ENCODE peak calls at places on chromosomes 13 and 19, in ten cellular contexts. One of them, this sample, is unnamed.

GRCh38 chr13:110841846-110842245 is 73.0 kb downstream of the ANKRD10 start:
- ATAC-seq in psoas muscle: no peak
- ATAC-seq in activated CD8-positive, alpha-beta T cell treated with anti-CD3 and anti-CD28 coated beads for 36 hours: no peak
- ATAC-seq in heart right ventricle: no peak
- ATAC-seq in A549: no peak
- ATAC-seq in natural killer cell: no peak
- ATAC-seq in lower lobe of right lung: no peak
- ATAC-seq in IMR-90: no peak
- ATAC-seq in mucosa of descending colon: no peak
- ATAC-seq in pancreas: no peak
- ATAC-seq in this sample: no peak

GRCh38 chr13:40609972-40610726 is 56.3 kb downstream of the FOXO1 start:
- ATAC-seq in psoas muscle: peak; percentile 78
- ATAC-seq in activated CD8-positive, alpha-beta T cell treated with anti-CD3 and anti-CD28 coated beads for 36 hours: no peak
- ATAC-seq in heart right ventricle: no peak
- ATAC-seq in A549: no peak
- ATAC-seq in natural killer cell: no peak
- ATAC-seq in lower lobe of right lung: no peak
- ATAC-seq in IMR-90: no peak
- ATAC-seq in mucosa of descending colon: peak; percentile 74
- ATAC-seq in pancreas: no peak
- ATAC-seq in this sample: no peak

GRCh38 chr13:66623129-66623528 is 607.0 kb downstream of the PCDH9 start:
- ATAC-seq in psoas muscle: peak; percentile 51
- ATAC-seq in activated CD8-positive, alpha-beta T cell treated with anti-CD3 and anti-CD28 coated beads for 36 hours: no peak
- ATAC-seq in heart right ventricle: no peak
- ATAC-seq in A549: no peak
- ATAC-seq in natural killer cell: no peak
- ATAC-seq in lower lobe of right lung: no peak
- ATAC-seq in IMR-90: no peak
- ATAC-seq in mucosa of descending colon: no peak
- ATAC-seq in pancreas: no peak
- ATAC-seq in this sample: no peak

GRCh38 chr19:7104783-7105447 is 35.4 kb downstream of the ZNF557 start:
- ATAC-seq in psoas muscle: no peak
- ATAC-seq in activated CD8-positive, alpha-beta T cell treated with anti-CD3 and anti-CD28 coated beads for 36 hours: no peak
- ATAC-seq in heart right ventricle: no peak
- ATAC-seq in A549: no peak
- ATAC-seq in natural killer cell: no peak
- ATAC-seq in lower lobe of right lung: no peak
- ATAC-seq in IMR-90: no peak
- ATAC-seq in mucosa of descending colon: no peak
- ATAC-seq in pancreas: no peak
- ATAC-seq in this sample: no peak

GRCh38 chr19:14368011-14368513 is 13.2 kb upstream of the ADGRE5 start:
- ATAC-seq in psoas muscle: no peak
- ATAC-seq in activated CD8-positive, alpha-beta T cell treated with anti-CD3 and anti-CD28 coated beads for 36 hours: peak; percentile 10
- ATAC-seq in heart right ventricle: no peak
- ATAC-seq in A549: no peak
- ATAC-seq in natural killer cell: peak; percentile 15
- ATAC-seq in lower lobe of right lung: peak; percentile 31
- ATAC-seq in IMR-90: no peak
- ATAC-seq in mucosa of descending colon: peak; percentile 24
- ATAC-seq in pancreas: no peak
- ATAC-seq in this sample: no peak

GRCh38 chr19:3699741-3700241 is 477 bp downstream of the PIP5K1C start:
- ATAC-seq in psoas muscle: no peak
- ATAC-seq in activated CD8-positive, alpha-beta T cell treated with anti-CD3 and anti-CD28 coated beads for 36 hours: no peak
- ATAC-seq in heart right ventricle: peak; percentile 14
- ATAC-seq in A549: peak; percentile 12
- ATAC-seq in natural killer cell: no peak
- ATAC-seq in lower lobe of right lung: no peak
- ATAC-seq in IMR-90: peak; percentile 15
- ATAC-seq in mucosa of descending colon: no peak
- ATAC-seq in pancreas: peak; percentile 2
- ATAC-seq in this sample: peak; percentile 3

GRCh38 chr13:20099319-20099718 is 61.5 kb downstream of the GJA3 start:
- ATAC-seq in psoas muscle: no peak
- ATAC-seq in activated CD8-positive, alpha-beta T cell treated with anti-CD3 and anti-CD28 coated beads for 36 hours: no peak
- ATAC-seq in heart right ventricle: no peak
- ATAC-seq in A549: no peak
- ATAC-seq in natural killer cell: no peak
- ATAC-seq in lower lobe of right lung: no peak
- ATAC-seq in IMR-90: no peak
- ATAC-seq in mucosa of descending colon: no peak
- ATAC-seq in pancreas: no peak
- ATAC-seq in this sample: no peak

GRCh38 chr13:25871389-25872125 is 180.3 kb downstream of the SHISA2 start:
- ATAC-seq in psoas muscle: no peak
- ATAC-seq in activated CD8-positive, alpha-beta T cell treated with anti-CD3 and anti-CD28 coated beads for 36 hours: peak; percentile 70
- ATAC-seq in heart right ventricle: no peak
- ATAC-seq in A549: no peak
- ATAC-seq in natural killer cell: no peak
- ATAC-seq in lower lobe of right lung: no peak
- ATAC-seq in IMR-90: no peak
- ATAC-seq in mucosa of descending colon: no peak
- ATAC-seq in pancreas: no peak
- ATAC-seq in this sample: no peak

GRCh38 chr13:33189470-33189869 is 96.1 kb downstream of the STARD13 start:
- ATAC-seq in psoas muscle: no peak
- ATAC-seq in activated CD8-positive, alpha-beta T cell treated with anti-CD3 and anti-CD28 coated beads for 36 hours: no peak
- ATAC-seq in heart right ventricle: no peak
- ATAC-seq in A549: no peak
- ATAC-seq in natural killer cell: no peak
- ATAC-seq in lower lobe of right lung: no peak
- ATAC-seq in IMR-90: no peak
- ATAC-seq in mucosa of descending colon: no peak
- ATAC-seq in pancreas: no peak
- ATAC-seq in this sample: no peak

GRCh38 chr13:40371531-40372125 is 294.8 kb downstream of the FOXO1 start:
- ATAC-seq in psoas muscle: no peak
- ATAC-seq in activated CD8-positive, alpha-beta T cell treated with anti-CD3 and anti-CD28 coated beads for 36 hours: no peak
- ATAC-seq in heart right ventricle: no peak
- ATAC-seq in A549: no peak
- ATAC-seq in natural killer cell: no peak
- ATAC-seq in lower lobe of right lung: no peak
- ATAC-seq in IMR-90: no peak
- ATAC-seq in mucosa of descending colon: no peak
- ATAC-seq in pancreas: no peak
- ATAC-seq in this sample: no peak

GRCh38 chr13:66410314-66410713 is 819.8 kb downstream of the PCDH9 start:
- ATAC-seq in psoas muscle: no peak
- ATAC-seq in activated CD8-positive, alpha-beta T cell treated with anti-CD3 and anti-CD28 coated beads for 36 hours: no peak
- ATAC-seq in heart right ventricle: no peak
- ATAC-seq in A549: no peak
- ATAC-seq in natural killer cell: no peak
- ATAC-seq in lower lobe of right lung: no peak
- ATAC-seq in IMR-90: no peak
- ATAC-seq in mucosa of descending colon: no peak
- ATAC-seq in pancreas: no peak
- ATAC-seq in this sample: no peak

GRCh38 chr19:1729568-1729925 is 23.8 kb upstream of the ONECUT3 start:
- ATAC-seq in psoas muscle: no peak
- ATAC-seq in activated CD8-positive, alpha-beta T cell treated with anti-CD3 and anti-CD28 coated beads for 36 hours: no peak
- ATAC-seq in heart right ventricle: no peak
- ATAC-seq in A549: no peak
- ATAC-seq in natural killer cell: no peak
- ATAC-seq in lower lobe of right lung: peak; percentile 16
- ATAC-seq in IMR-90: no peak
- ATAC-seq in mucosa of descending colon: no peak
- ATAC-seq in pancreas: no peak
- ATAC-seq in this sample: no peak

GRCh38 chr13:109816112-109816978 is 30.0 kb upstream of the IRS2 start:
- ATAC-seq in psoas muscle: no peak
- ATAC-seq in activated CD8-positive, alpha-beta T cell treated with anti-CD3 and anti-CD28 coated beads for 36 hours: no peak
- ATAC-seq in heart right ventricle: no peak
- ATAC-seq in A549: no peak
- ATAC-seq in natural killer cell: no peak
- ATAC-seq in lower lobe of right lung: no peak
- ATAC-seq in IMR-90: peak; percentile 21
- ATAC-seq in mucosa of descending colon: no peak
- ATAC-seq in pancreas: peak; percentile 92
- ATAC-seq in this sample: no peak

GRCh38 chr13:20465218-20465879 is 60.3 kb downstream of the CRYL1 start:
- ATAC-seq in psoas muscle: peak; percentile 65
- ATAC-seq in activated CD8-positive, alpha-beta T cell treated with anti-CD3 and anti-CD28 coated beads for 36 hours: no peak
- ATAC-seq in heart right ventricle: peak; percentile 42
- ATAC-seq in A549: no peak
- ATAC-seq in natural killer cell: no peak
- ATAC-seq in lower lobe of right lung: no peak
- ATAC-seq in IMR-90: peak; percentile 40
- ATAC-seq in mucosa of descending colon: peak; percentile 72
- ATAC-seq in pancreas: no peak
- ATAC-seq in this sample: peak; percentile 25

GRCh38 chr19:43425567-43426392 is 11.1 kb downstream of the TEX101 start:
- ATAC-seq in psoas muscle: no peak
- ATAC-seq in activated CD8-positive, alpha-beta T cell treated with anti-CD3 and anti-CD28 coated beads for 36 hours: no peak
- ATAC-seq in heart right ventricle: no peak
- ATAC-seq in A549: peak; percentile 89
- ATAC-seq in natural killer cell: no peak
- ATAC-seq in lower lobe of right lung: no peak
- ATAC-seq in IMR-90: peak; percentile 79
- ATAC-seq in mucosa of descending colon: peak; percentile 86
- ATAC-seq in pancreas: peak; percentile 67
- ATAC-seq in this sample: no peak

DNA sequence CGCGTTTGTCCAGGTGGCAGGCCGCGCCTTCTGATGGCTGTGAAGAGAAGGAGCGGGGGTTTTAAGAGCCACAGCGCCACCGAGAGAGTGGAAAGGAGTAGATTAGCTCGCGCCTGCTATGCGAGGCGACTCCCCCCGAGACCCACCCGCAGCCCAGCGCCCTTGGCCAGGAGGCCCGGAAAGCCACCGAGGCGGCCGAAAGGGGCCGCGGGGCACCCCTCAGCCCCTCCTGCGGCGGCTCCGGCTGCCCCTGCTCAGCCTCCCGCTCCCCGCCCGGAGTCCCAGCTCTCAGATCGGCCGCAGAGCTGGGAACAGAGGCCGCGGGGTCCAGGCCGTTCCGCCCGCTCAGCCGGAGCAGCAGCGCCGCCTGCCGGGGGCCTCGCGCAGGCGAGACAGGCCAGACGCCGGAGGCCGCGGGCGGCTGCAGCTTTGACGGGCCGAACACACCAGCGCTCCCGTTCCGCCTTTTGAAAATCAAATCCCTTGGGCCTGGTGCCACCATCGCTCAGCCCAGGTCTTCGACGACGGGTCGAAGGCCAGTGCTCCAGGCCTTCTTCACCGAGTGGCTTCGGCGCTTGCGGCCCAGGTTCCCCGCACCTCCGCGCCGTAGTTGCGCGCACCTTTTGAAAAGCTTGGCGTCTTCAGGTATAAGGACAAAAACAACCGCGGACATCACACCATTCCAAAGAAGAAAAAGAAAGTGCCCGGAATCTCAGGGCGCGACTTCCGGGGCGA is 15.3 kb downstream of the CDX2 start:
- ATAC-seq in psoas muscle: peak; percentile 90
- ATAC-seq in activated CD8-positive, alpha-beta T cell treated with anti-CD3 and anti-CD28 coated beads for 36 hours: peak; percentile 92
- ATAC-seq in heart right ventricle: peak; percentile 93
- ATAC-seq in A549: peak; percentile 98
- ATAC-seq in natural killer cell: peak; percentile 80
- ATAC-seq in lower lobe of right lung: peak; percentile 97
- ATAC-seq in IMR-90: peak; percentile 99
- ATAC-seq in mucosa of descending colon: peak; percentile 88
- ATAC-seq in pancreas: peak; percentile 91
- ATAC-seq in this sample: peak; percentile 91
- TF ChIP-seq CTCF in psoas muscle: peak; percentile 73
- TF ChIP-seq CTCF in activated CD8-positive, alpha-beta T cell treated with anti-CD3 and anti-CD28 coated beads for 36 hours: peak; percentile 90
- TF ChIP-seq CTCF in heart right ventricle: peak; percentile 78
- TF ChIP-seq CTCF in A549: peak; percentile 76
- TF ChIP-seq CTCF in natural killer cell: peak; percentile 59
- TF ChIP-seq CTCF in lower lobe of right lung: peak; percentile 87
- TF ChIP-seq CTCF in IMR-90: peak; percentile 81
- TF ChIP-seq CTCF in mucosa of descending colon: peak; percentile 95
- TF ChIP-seq CTCF in pancreas: peak; percentile 90
- TF ChIP-seq CTCF in this sample: peak; percentile 67

DNA sequence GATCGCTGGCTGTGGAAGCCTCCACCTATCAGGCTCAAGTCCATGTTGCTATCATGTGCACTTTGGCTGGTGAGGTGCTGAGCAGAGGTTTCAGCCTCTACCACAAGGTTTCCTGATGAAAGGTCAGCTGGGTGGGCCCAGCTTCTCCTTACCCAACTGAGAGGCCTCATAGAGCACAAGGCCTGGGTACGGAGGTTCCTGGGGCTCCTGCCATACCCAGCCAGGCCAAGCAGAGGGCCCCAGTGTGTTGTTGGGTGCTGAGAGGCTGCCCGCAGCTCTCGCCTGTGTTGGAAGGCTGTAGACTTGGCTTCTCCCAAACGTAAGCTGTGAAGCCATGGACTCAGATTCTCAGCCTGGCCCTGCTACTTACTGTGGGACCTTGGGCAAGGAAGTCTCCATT is 28.2 kb downstream of the ACTN4 start:
- ATAC-seq in psoas muscle: peak; percentile 13
- ATAC-seq in activated CD8-positive, alpha-beta T cell treated with anti-CD3 and anti-CD28 coated beads for 36 hours: peak; percentile 94
- ATAC-seq in heart right ventricle: peak; percentile 15
- ATAC-seq in A549: peak; percentile 1
- ATAC-seq in natural killer cell: peak; percentile 77
- ATAC-seq in lower lobe of right lung: peak; percentile 57
- ATAC-seq in IMR-90: no peak
- ATAC-seq in mucosa of descending colon: peak; percentile 13
- ATAC-seq in pancreas: no peak
- ATAC-seq in this sample: no peak
- TF ChIP-seq CTCF in psoas muscle: no peak
- TF ChIP-seq CTCF in activated CD8-positive, alpha-beta T cell treated with anti-CD3 and anti-CD28 coated beads for 36 hours: no peak
- TF ChIP-seq CTCF in heart right ventricle: no peak
- TF ChIP-seq CTCF in A549: no peak
- TF ChIP-seq CTCF in natural killer cell: peak; percentile 31
- TF ChIP-seq CTCF in lower lobe of right lung: no peak
- TF ChIP-seq CTCF in IMR-90: no peak
- TF ChIP-seq CTCF in mucosa of descending colon: no peak
- TF ChIP-seq CTCF in pancreas: no peak
- TF ChIP-seq CTCF in this sample: no peak

DNA sequence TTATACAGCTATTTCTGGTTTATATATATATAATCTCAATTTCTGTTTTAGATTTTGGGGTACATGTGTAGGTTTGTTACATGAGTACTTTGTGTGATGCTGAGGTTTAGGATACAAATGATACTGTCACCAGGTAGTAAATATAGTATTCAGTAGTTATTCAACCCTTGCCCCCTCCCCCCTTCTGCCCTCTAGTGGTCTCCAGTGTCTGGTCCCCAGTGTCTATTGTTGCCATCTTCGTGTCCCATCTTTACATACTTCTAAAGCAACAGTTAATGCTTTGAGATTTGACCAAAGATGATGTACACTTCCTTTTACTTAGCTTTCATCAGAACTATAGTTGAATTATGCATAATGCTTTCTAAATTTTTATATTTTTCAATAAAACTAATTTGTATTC is 1623.4 kb upstream of the PRR20A start:
- ATAC-seq in psoas muscle: no peak
- ATAC-seq in activated CD8-positive, alpha-beta T cell treated with anti-CD3 and anti-CD28 coated beads for 36 hours: no peak
- ATAC-seq in heart right ventricle: no peak
- ATAC-seq in A549: no peak
- ATAC-seq in natural killer cell: no peak
- ATAC-seq in lower lobe of right lung: no peak
- ATAC-seq in IMR-90: no peak
- ATAC-seq in mucosa of descending colon: no peak
- ATAC-seq in pancreas: no peak
- ATAC-seq in this sample: no peak
- TF ChIP-seq CTCF in psoas muscle: no peak
- TF ChIP-seq CTCF in activated CD8-positive, alpha-beta T cell treated with anti-CD3 and anti-CD28 coated beads for 36 hours: no peak
- TF ChIP-seq CTCF in heart right ventricle: no peak
- TF ChIP-seq CTCF in A549: no peak
- TF ChIP-seq CTCF in natural killer cell: no peak
- TF ChIP-seq CTCF in lower lobe of right lung: no peak
- TF ChIP-seq CTCF in IMR-90: no peak
- TF ChIP-seq CTCF in mucosa of descending colon: no peak
- TF ChIP-seq CTCF in pancreas: no peak
- TF ChIP-seq CTCF in this sample: no peak

GRCh38 chr19:45346449-45346848 is 5.9 kb downstream of the KLC3 start:
- ATAC-seq in psoas muscle: peak; percentile 42
- ATAC-seq in activated CD8-positive, alpha-beta T cell treated with anti-CD3 and anti-CD28 coated beads for 36 hours: no peak
- ATAC-seq in heart right ventricle: no peak
- ATAC-seq in A549: no peak
- ATAC-seq in natural killer cell: no peak
- ATAC-seq in lower lobe of right lung: no peak
- ATAC-seq in IMR-90: no peak
- ATAC-seq in mucosa of descending colon: peak; percentile 9
- ATAC-seq in pancreas: no peak
- ATAC-seq in this sample: no peak
- TF ChIP-seq CTCF in psoas muscle: no peak
- TF ChIP-seq CTCF in activated CD8-positive, alpha-beta T cell treated with anti-CD3 and anti-CD28 coated beads for 36 hours: no peak
- TF ChIP-seq CTCF in heart right ventricle: no peak
- TF ChIP-seq CTCF in A549: no peak
- TF ChIP-seq CTCF in natural killer cell: no peak
- TF ChIP-seq CTCF in lower lobe of right lung: no peak
- TF ChIP-seq CTCF in IMR-90: no peak
- TF ChIP-seq CTCF in mucosa of descending colon: no peak
- TF ChIP-seq CTCF in pancreas: no peak
- TF ChIP-seq CTCF in this sample: no peak

This sample was measured in gastroesophageal sphincter.